ENCODE peak calls at places on chromosomes 1 and 21, in eight cellular contexts. H is HFF-Myc, X is fibroblast of pulmonary artery, J is stomach, C is A673, W is lung, I is A549, U is WTC11. N is an unnamed sample.

GRCh38 chr1:43441894-43442632 is 11.7 kb downstream of the HYI start:
- DNase-seq in H (no peak), X (no peak), J (peak), C (no peak), W (no peak), I (no peak), U (no peak), N (no peak)

GRCh38 chr1:197683895-197684553 is 91.3 kb downstream of the DENND1B start:
- DNase-seq in H (no peak), X (no peak), J (no peak), C (no peak), W (no peak), I (no peak), U (no peak), N (no peak)

GRCh38 chr1:47501069-47501468 is 63.2 kb downstream of the FOXD2 start:
- DNase-seq in H (no peak), X (no peak), J (no peak), C (no peak), W (no peak), I (no peak), U (no peak), N (no peak)

GRCh38 chr1:177023710-177024109 is 140.8 kb downstream of the ASTN1 start:
- DNase-seq in H (no peak), X (no peak), J (no peak), C (no peak), W (no peak), I (no peak), U (no peak), N (no peak)

GRCh38 chr1:109151146-109151545 is 37.2 kb downstream of the ELAPOR1 start:
- DNase-seq in H (peak), X (peak), J (peak), C (no peak), W (no peak), I (no peak), U (peak), N (peak)

GRCh38 chr1:37811027-37811655 is 3.1 kb upstream of the YRDC start:
- DNase-seq in H (peak), X (peak), J (peak), C (peak), W (peak), I (peak), U (peak), N (peak)

GRCh38 chr1:172177849-172178248 is 242.6 kb upstream of the C1orf105 start:
- DNase-seq in H (no peak), X (no peak), J (no peak), C (no peak), W (no peak), I (no peak), U (no peak), N (no peak)

GRCh38 chr1:107782192-107782845 is 182.7 kb downstream of the VAV3 start:
- DNase-seq in H (peak), X (peak), J (no peak), C (peak), W (no peak), I (peak), U (no peak), N (peak)

GRCh38 chr1:225825078-225825477 is 15.2 kb downstream of the EPHX1 start:
- DNase-seq in H (no peak), X (no peak), J (peak), C (no peak), W (no peak), I (no peak), U (no peak), N (no peak)

GRCh38 chr1:232594018-232594502 is 35.9 kb downstream of the SIPA1L2 start:
- DNase-seq in H (no peak), X (no peak), J (no peak), C (no peak), W (no peak), I (no peak), U (no peak), N (no peak)

GRCh38 chr1:6967431-6968079 is 182.3 kb downstream of the CAMTA1 start:
- DNase-seq in H (no peak), X (no peak), J (no peak), C (no peak), W (no peak), I (no peak), U (no peak), N (no peak)

GRCh38 chr1:20538760-20539551 is 13.4 kb upstream of the FAM43B start:
- DNase-seq in H (no peak), X (no peak), J (no peak), C (no peak), W (no peak), I (no peak), U (no peak), N (no peak)

GRCh38 chr1:183522104-183522503 is 49.8 kb downstream of the SMG7 start:
- DNase-seq in H (no peak), X (no peak), J (no peak), C (no peak), W (no peak), I (no peak), U (no peak), N (no peak)

GRCh38 chr1:5992814-5993552 is 758 bp upstream of the NPHP4 start:
- DNase-seq in H (no peak), X (no peak), J (no peak), C (peak), W (no peak), I (no peak), U (no peak), N (no peak)

GRCh38 chr1:29196863-29197589 is 15.3 kb upstream of the SRSF4 start:
- DNase-seq in H (peak), X (peak), J (no peak), C (no peak), W (no peak), I (no peak), U (no peak), N (no peak)

GRCh38 chr1:933603-933940 is 9.8 kb downstream of the SAMD11 start:
- DNase-seq in H (no peak), X (no peak), J (no peak), C (peak), W (no peak), I (no peak), U (no peak), N (no peak)

GRCh38 chr1:18537386-18538306 is 56.9 kb downstream of the KLHDC7A start:
- DNase-seq in H (no peak), X (no peak), J (peak), C (no peak), W (no peak), I (no peak), U (no peak), N (no peak)

GRCh38 chr1:164311376-164311775 is 247.6 kb upstream of the PBX1 start:
- DNase-seq in H (no peak), X (no peak), J (no peak), C (no peak), W (no peak), I (no peak), U (no peak), N (no peak)

GRCh38 chr1:178310685-178311105 is 186.1 kb downstream of the CLEC20A start:
- DNase-seq in H (peak), X (peak), J (no peak), C (peak), W (no peak), I (peak), U (no peak), N (peak)

GRCh38 chr1:180926164-180926981 is 13.7 kb downstream of the KIAA1614 start:
- DNase-seq in H (peak), X (peak), J (no peak), C (peak), W (no peak), I (no peak), U (no peak), N (no peak)

GRCh38 chr1:55500601-55501000 is 285.4 kb upstream of the USP24 start:
- DNase-seq in H (no peak), X (no peak), J (no peak), C (no peak), W (no peak), I (no peak), U (no peak), N (no peak)

GRCh38 chr1:52239708-52240001 is 97.8 kb downstream of the ZFYVE9 start:
- DNase-seq in H (no peak), X (no peak), J (no peak), C (no peak), W (no peak), I (no peak), U (no peak), N (no peak)

GRCh38 chr21:21750124-21750825 is 752.1 kb downstream of the NCAM2 start:
- DNase-seq in H (no peak), X (no peak), J (no peak), C (no peak), W (no peak), I (no peak), U (no peak), N (no peak)

GRCh38 chr21:21751286-21751685 is 753.1 kb downstream of the NCAM2 start:
- DNase-seq in H (no peak), X (no peak), J (no peak), C (no peak), W (no peak), I (no peak), U (no peak), N (no peak)
- TF ChIP-seq CTCF in H (no peak), X (no peak), J (peak), C (no peak), W (no peak), I (no peak), U (no peak), N (no peak)

DNA sequence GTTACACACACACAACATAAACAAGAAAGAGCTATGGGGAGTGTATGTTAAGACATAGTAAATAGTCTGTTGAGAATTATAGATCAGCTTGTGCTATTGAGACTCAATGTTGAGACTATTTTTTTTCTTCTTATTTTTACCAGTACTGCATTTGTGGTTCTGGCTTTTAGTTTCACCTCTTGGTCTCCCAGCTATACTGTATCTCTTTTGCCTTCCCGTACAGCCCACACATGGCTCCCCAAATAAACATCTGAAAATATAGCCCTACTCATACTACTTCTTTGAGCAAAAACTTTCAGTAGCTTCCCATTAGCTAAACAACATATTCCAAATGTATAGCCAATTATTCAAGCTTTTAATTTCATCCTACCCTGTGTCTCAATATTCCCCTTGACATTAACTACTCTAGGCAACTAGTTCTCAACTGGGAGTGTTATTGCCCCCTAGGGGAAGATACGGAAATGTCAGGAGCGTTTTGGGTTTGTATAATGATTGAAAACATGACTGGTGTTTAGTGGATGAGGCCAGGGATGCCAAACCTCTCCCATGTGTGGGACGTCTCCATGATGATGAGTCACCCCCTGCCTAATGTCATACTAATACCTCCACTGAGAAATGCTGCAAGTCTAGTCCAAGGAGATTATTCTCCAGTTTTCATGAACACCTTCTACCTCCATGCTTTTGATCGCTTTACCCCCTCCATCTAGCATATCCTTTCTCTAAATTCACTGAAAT is 6.8 kb downstream of the RPE65 start:
- DNase-seq in H (peak), X (peak), J (peak), C (peak), W (no peak), I (peak), U (peak), N (peak)
- TF ChIP-seq CTCF in H (peak), X (peak), J (peak), C (peak), W (no peak), I (peak), U (peak), N (peak)

GRCh38 chr1:205144751-205145150 is 23.0 kb upstream of the RBBP5 start:
- DNase-seq in H (peak), X (peak), J (no peak), C (peak), W (no peak), I (no peak), U (no peak), N (no peak)
- TF ChIP-seq CTCF in H (no peak), X (no peak), J (no peak), C (no peak), W (no peak), I (no peak), U (no peak), N (no peak)

GRCh38 chr1:91798241-91798648 is 87.7 kb downstream of the TGFBR3 start:
- DNase-seq in H (no peak), X (peak), J (no peak), C (no peak), W (no peak), I (no peak), U (no peak), N (no peak)

GRCh38 chr1:91798741-91799140 is 87.2 kb downstream of the TGFBR3 start:
- DNase-seq in H (no peak), X (peak), J (no peak), C (no peak), W (no peak), I (no peak), U (no peak), N (no peak)

GRCh38 chr1:91795601-91796389 is 90.2 kb downstream of the TGFBR3 start:
- DNase-seq in H (no peak), X (peak), J (no peak), C (no peak), W (no peak), I (no peak), U (no peak), N (no peak)

GRCh38 chr1:91796390-91796654 is 89.6 kb downstream of the TGFBR3 start:
- DNase-seq in H (no peak), X (no peak), J (no peak), C (no peak), W (no peak), I (no peak), U (no peak), N (no peak)

DNA sequence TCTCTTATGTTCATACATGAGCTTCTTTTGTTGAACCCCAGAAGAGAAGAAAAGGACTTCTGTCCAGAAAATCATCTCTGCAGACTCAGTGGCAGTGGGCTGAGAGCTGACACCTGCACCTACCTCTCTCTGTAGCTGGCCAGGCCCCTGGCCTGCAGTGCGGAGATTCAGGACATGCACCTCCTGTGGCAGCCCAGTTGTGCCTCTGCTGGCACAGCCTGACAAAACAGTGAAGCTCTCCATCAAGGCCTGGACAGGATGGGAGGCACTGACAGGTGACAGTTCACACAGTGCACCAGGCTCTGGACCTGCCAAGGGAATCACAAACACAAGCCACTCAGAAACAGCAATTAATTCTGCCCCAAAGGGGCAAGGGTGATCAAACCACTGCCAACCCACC is 88.8 kb downstream of the TGFBR3 start:
- DNase-seq in H (no peak), X (no peak), J (no peak), C (no peak), W (no peak), I (no peak), U (no peak), N (no peak)
- TF ChIP-seq CTCF in H (no peak), X (no peak), J (no peak), C (no peak), W (no peak), I (no peak), U (no peak), N (no peak)

GRCh38 chr21:42575111-42575510 is 61.5 kb downstream of the SLC37A1 start:
- DNase-seq in H (no peak), X (no peak), J (no peak), C (no peak), W (no peak), I (no peak), U (peak), N (no peak)

GRCh38 chr21:42576639-42577038 is 63.0 kb downstream of the SLC37A1 start:
- DNase-seq in H (no peak), X (no peak), J (no peak), C (no peak), W (no peak), I (no peak), U (no peak), N (no peak)

GRCh38 chr21:42572906-42573495 is 59.3 kb downstream of the SLC37A1 start:
- DNase-seq in H (no peak), X (no peak), J (peak), C (no peak), W (no peak), I (no peak), U (peak), N (no peak)

GRCh38 chr21:42571391-42572150 is 57.9 kb downstream of the SLC37A1 start:
- DNase-seq in H (no peak), X (no peak), J (no peak), C (no peak), W (no peak), I (no peak), U (peak), N (no peak)

DNA sequence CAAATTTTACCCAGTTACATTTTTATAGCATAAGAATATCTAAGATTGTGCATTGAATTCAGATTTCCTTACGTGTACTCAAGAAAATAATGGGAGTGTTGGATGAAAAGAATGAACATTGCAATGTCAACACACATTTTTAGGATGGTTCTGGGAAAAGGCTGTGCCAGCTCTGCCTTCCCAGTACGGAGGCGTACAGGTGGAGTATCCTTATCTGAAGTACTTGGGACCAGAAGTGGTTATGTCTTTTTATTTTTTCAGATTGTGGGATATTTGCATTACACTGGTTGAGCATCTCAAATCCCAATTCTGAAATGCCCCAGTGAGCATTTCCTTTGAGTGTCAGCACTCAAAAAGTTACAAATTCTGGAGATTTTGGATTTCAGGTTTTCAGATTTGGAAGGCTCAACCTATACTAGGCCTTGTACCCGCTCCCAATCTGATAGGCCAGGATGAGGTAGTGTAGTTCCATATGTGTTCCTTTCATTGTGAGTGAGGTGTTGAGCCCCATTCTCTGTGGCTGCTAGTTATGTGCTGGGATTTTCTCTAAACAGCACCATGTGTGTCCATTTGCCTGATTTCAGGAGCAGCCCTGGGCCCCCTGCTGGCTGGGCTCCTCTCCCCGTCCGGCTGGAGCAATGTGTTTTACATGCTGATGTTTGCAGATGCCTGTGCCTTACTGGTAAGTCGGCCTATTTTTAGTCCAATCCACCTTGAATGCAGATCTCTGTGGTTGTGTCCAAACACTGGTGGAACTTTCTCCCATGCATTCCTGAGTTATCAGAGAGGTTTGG is 60.8 kb downstream of the SLC37A1 start:
- DNase-seq in H (peak), X (peak), J (peak), C (no peak), W (no peak), I (no peak), U (peak), N (no peak)
- TF ChIP-seq CTCF in H (peak), X (peak), J (no peak), C (no peak), W (no peak), I (no peak), U (no peak), N (no peak)

GRCh38 chr21:42688841-42689371 is 35.5 kb downstream of the PDE9A start:
- DNase-seq in H (no peak), X (no peak), J (no peak), C (no peak), W (no peak), I (no peak), U (peak), N (no peak)
- TF ChIP-seq CTCF in H (no peak), X (no peak), J (no peak), C (peak), W (no peak), I (no peak), U (no peak), N (no peak)

DNA sequence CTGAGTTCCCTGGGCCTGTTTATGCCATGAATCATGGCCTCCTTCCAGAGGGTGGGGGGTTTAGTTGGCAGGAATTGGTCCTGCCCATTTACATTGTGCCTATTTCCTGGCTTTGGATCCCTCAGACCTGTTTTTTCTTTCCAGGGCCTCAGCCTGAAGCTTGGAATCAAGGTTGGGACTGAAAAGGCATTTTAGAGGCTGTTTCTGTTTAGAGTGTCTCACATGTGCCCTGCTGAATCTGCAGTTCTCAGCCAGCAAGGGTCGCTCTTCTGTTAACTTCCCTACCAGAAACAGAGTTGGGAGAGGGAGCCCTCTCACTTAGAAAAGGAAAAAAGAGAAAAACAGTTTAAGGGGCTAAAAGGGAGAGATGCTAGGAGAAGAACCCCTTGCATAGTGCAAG is 191.1 kb downstream of the PTPRC start:
- DNase-seq in H (no peak), X (peak), J (no peak), C (peak), W (no peak), I (no peak), U (peak), N (no peak)
- TF ChIP-seq CTCF in H (peak), X (peak), J (no peak), C (peak), W (no peak), I (no peak), U (no peak), N (no peak)

GRCh38 chr1:10101929-10102328 is 69.2 kb downstream of the UBE4B start:
- DNase-seq in H (no peak), X (no peak), J (no peak), C (no peak), W (no peak), I (no peak), U (no peak), N (no peak)
- TF ChIP-seq CTCF in H (no peak), X (peak), J (no peak), C (no peak), W (no peak), I (no peak), U (no peak), N (no peak)

DNA sequence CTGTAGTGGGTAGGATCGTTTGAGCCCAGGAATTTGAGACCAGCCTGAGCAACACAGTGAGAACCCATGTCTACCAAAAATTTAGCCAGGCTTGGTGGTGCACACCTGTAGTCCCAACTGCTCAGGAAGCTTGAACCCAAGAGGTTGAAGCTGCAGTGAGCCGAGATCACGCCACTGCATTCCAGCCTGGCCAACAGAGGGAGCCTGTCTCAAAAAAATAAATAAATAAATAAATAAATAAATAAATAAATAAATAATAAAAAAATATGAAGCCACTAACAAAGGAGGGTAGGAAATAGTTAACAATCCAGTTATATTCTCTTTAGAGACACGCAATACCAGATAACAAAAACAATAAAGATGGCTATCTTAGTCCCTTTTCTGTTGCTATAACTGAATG is 11.9 kb upstream of the CBR3 start:
- DNase-seq in H (no peak), X (no peak), J (no peak), C (no peak), W (no peak), I (no peak), U (no peak), N (no peak)
- TF ChIP-seq CTCF in H (peak), X (peak), J (peak), C (peak), W (no peak), I (peak), U (no peak), N (no peak)

N was measured in endothelial cell.